ENCODE peak calls at places on chromosome 16, in ten cellular contexts. One of them, this sample, is unnamed.

GRCh38 chr16:57123216-57123968 is 31.0 kb downstream of the CPNE2 start:
- DNase-seq in CD8-positive, alpha-beta T cell: no peak
- DNase-seq in left lung: no peak
- DNase-seq in effector memory CD4-positive, alpha-beta T cell: no peak
- DNase-seq in thoracic aorta: no peak
- DNase-seq in right lobe of liver: no peak
- DNase-seq in adrenal gland: no peak
- DNase-seq in CD4-positive, alpha-beta memory T cell: no peak
- DNase-seq in CD8-positive, alpha-beta memory T cell: no peak
- DNase-seq in A549: no peak
- DNase-seq in this sample: no peak

GRCh38 chr16:58020628-58021521 is 4.7 kb upstream of the MMP15 start:
- DNase-seq in CD8-positive, alpha-beta T cell: peak; percentile 73
- DNase-seq in left lung: no peak
- DNase-seq in effector memory CD4-positive, alpha-beta T cell: peak; percentile 41
- DNase-seq in thoracic aorta: no peak
- DNase-seq in right lobe of liver: peak; percentile 58
- DNase-seq in adrenal gland: peak; percentile 67
- DNase-seq in CD4-positive, alpha-beta memory T cell: peak; percentile 56
- DNase-seq in CD8-positive, alpha-beta memory T cell: peak; percentile 56
- DNase-seq in A549: peak; percentile 48
- DNase-seq in this sample: peak; percentile 66

GRCh38 chr16:48101069-48101674 is 54.6 kb downstream of the ABCC12 start:
- DNase-seq in CD8-positive, alpha-beta T cell: no peak
- DNase-seq in left lung: no peak
- DNase-seq in effector memory CD4-positive, alpha-beta T cell: no peak
- DNase-seq in thoracic aorta: no peak
- DNase-seq in right lobe of liver: no peak
- DNase-seq in adrenal gland: no peak
- DNase-seq in CD4-positive, alpha-beta memory T cell: no peak
- DNase-seq in CD8-positive, alpha-beta memory T cell: no peak
- DNase-seq in A549: no peak
- DNase-seq in this sample: no peak

GRCh38 chr16:84040823-84041391 is 1.7 kb downstream of the SLC38A8 start:
- DNase-seq in CD8-positive, alpha-beta T cell: no peak
- DNase-seq in left lung: no peak
- DNase-seq in effector memory CD4-positive, alpha-beta T cell: no peak
- DNase-seq in thoracic aorta: no peak
- DNase-seq in right lobe of liver: no peak
- DNase-seq in adrenal gland: no peak
- DNase-seq in CD4-positive, alpha-beta memory T cell: no peak
- DNase-seq in CD8-positive, alpha-beta memory T cell: no peak
- DNase-seq in A549: no peak
- DNase-seq in this sample: no peak

GRCh38 chr16:72658888-72659717 is 388.8 kb downstream of the ZFHX3 start:
- DNase-seq in CD8-positive, alpha-beta T cell: no peak
- DNase-seq in left lung: no peak
- DNase-seq in effector memory CD4-positive, alpha-beta T cell: no peak
- DNase-seq in thoracic aorta: no peak
- DNase-seq in right lobe of liver: no peak
- DNase-seq in adrenal gland: no peak
- DNase-seq in CD4-positive, alpha-beta memory T cell: no peak
- DNase-seq in CD8-positive, alpha-beta memory T cell: no peak
- DNase-seq in A549: no peak
- DNase-seq in this sample: no peak

GRCh38 chr16:46974352-46974751 is 878 bp upstream of the DNAJA2 start:
- DNase-seq in CD8-positive, alpha-beta T cell: no peak
- DNase-seq in left lung: no peak
- DNase-seq in effector memory CD4-positive, alpha-beta T cell: no peak
- DNase-seq in thoracic aorta: no peak
- DNase-seq in right lobe of liver: no peak
- DNase-seq in adrenal gland: no peak
- DNase-seq in CD4-positive, alpha-beta memory T cell: peak; percentile 47
- DNase-seq in CD8-positive, alpha-beta memory T cell: peak; percentile 9
- DNase-seq in A549: peak; percentile 47
- DNase-seq in this sample: no peak

GRCh38 chr16:48054881-48055601 is 100.8 kb downstream of the ABCC12 start:
- DNase-seq in CD8-positive, alpha-beta T cell: no peak
- DNase-seq in left lung: peak; percentile 41
- DNase-seq in effector memory CD4-positive, alpha-beta T cell: no peak
- DNase-seq in thoracic aorta: no peak
- DNase-seq in right lobe of liver: peak; percentile 30
- DNase-seq in adrenal gland: peak; percentile 70
- DNase-seq in CD4-positive, alpha-beta memory T cell: peak; percentile 3
- DNase-seq in CD8-positive, alpha-beta memory T cell: no peak
- DNase-seq in A549: peak; percentile 66
- DNase-seq in this sample: no peak

GRCh38 chr16:17375388-17376304 is 95.1 kb downstream of the XYLT1 start:
- DNase-seq in CD8-positive, alpha-beta T cell: no peak
- DNase-seq in left lung: no peak
- DNase-seq in effector memory CD4-positive, alpha-beta T cell: no peak
- DNase-seq in thoracic aorta: no peak
- DNase-seq in right lobe of liver: no peak
- DNase-seq in adrenal gland: no peak
- DNase-seq in CD4-positive, alpha-beta memory T cell: no peak
- DNase-seq in CD8-positive, alpha-beta memory T cell: no peak
- DNase-seq in A549: no peak
- DNase-seq in this sample: no peak

GRCh38 chr16:15777533-15778203 is 79.2 kb downstream of the MYH11 start:
- DNase-seq in CD8-positive, alpha-beta T cell: no peak
- DNase-seq in left lung: no peak
- DNase-seq in effector memory CD4-positive, alpha-beta T cell: no peak
- DNase-seq in thoracic aorta: no peak
- DNase-seq in right lobe of liver: no peak
- DNase-seq in adrenal gland: no peak
- DNase-seq in CD4-positive, alpha-beta memory T cell: no peak
- DNase-seq in CD8-positive, alpha-beta memory T cell: no peak
- DNase-seq in A549: peak; percentile 79
- DNase-seq in this sample: no peak

GRCh38 chr16:1807626-1808025 is 14.1 kb upstream of the IGFALS start:
- DNase-seq in CD8-positive, alpha-beta T cell: no peak
- DNase-seq in left lung: no peak
- DNase-seq in effector memory CD4-positive, alpha-beta T cell: no peak
- DNase-seq in thoracic aorta: no peak
- DNase-seq in right lobe of liver: no peak
- DNase-seq in adrenal gland: no peak
- DNase-seq in CD4-positive, alpha-beta memory T cell: no peak
- DNase-seq in CD8-positive, alpha-beta memory T cell: no peak
- DNase-seq in A549: no peak
- DNase-seq in this sample: no peak

GRCh38 chr16:22206847-22207714 is 1.0 kb downstream of the EEF2K start:
- DNase-seq in CD8-positive, alpha-beta T cell: peak; percentile 47
- DNase-seq in left lung: peak; percentile 83
- DNase-seq in effector memory CD4-positive, alpha-beta T cell: peak; percentile 43
- DNase-seq in thoracic aorta: peak; percentile 83
- DNase-seq in right lobe of liver: peak; percentile 88
- DNase-seq in adrenal gland: peak; percentile 87
- DNase-seq in CD4-positive, alpha-beta memory T cell: peak; percentile 35
- DNase-seq in CD8-positive, alpha-beta memory T cell: peak; percentile 41
- DNase-seq in A549: peak; percentile 37
- DNase-seq in this sample: peak; percentile 74

GRCh38 chr16:17117906-17118577 is 352.7 kb downstream of the XYLT1 start:
- DNase-seq in CD8-positive, alpha-beta T cell: no peak
- DNase-seq in left lung: no peak
- DNase-seq in effector memory CD4-positive, alpha-beta T cell: no peak
- DNase-seq in thoracic aorta: no peak
- DNase-seq in right lobe of liver: no peak
- DNase-seq in adrenal gland: no peak
- DNase-seq in CD4-positive, alpha-beta memory T cell: no peak
- DNase-seq in CD8-positive, alpha-beta memory T cell: no peak
- DNase-seq in A549: no peak
- DNase-seq in this sample: no peak

GRCh38 chr16:5003211-5003610 is 30.5 kb downstream of the NAGPA start:
- DNase-seq in CD8-positive, alpha-beta T cell: no peak
- DNase-seq in left lung: no peak
- DNase-seq in effector memory CD4-positive, alpha-beta T cell: no peak
- DNase-seq in thoracic aorta: no peak
- DNase-seq in right lobe of liver: no peak
- DNase-seq in adrenal gland: no peak
- DNase-seq in CD4-positive, alpha-beta memory T cell: no peak
- DNase-seq in CD8-positive, alpha-beta memory T cell: no peak
- DNase-seq in A549: no peak
- DNase-seq in this sample: no peak

GRCh38 chr16:90046971-90047713 is 27.9 kb upstream of the DBNDD1 start:
- DNase-seq in CD8-positive, alpha-beta T cell: no peak
- DNase-seq in left lung: peak; percentile 80
- DNase-seq in effector memory CD4-positive, alpha-beta T cell: no peak
- DNase-seq in thoracic aorta: no peak
- DNase-seq in right lobe of liver: peak; percentile 91
- DNase-seq in adrenal gland: peak; percentile 84
- DNase-seq in CD4-positive, alpha-beta memory T cell: no peak
- DNase-seq in CD8-positive, alpha-beta memory T cell: no peak
- DNase-seq in A549: no peak
- DNase-seq in this sample: peak; percentile 82

GRCh38 chr16:89357055-89357454 is 133.3 kb downstream of the ANKRD11 start:
- DNase-seq in CD8-positive, alpha-beta T cell: peak; percentile 54
- DNase-seq in left lung: no peak
- DNase-seq in effector memory CD4-positive, alpha-beta T cell: no peak
- DNase-seq in thoracic aorta: no peak
- DNase-seq in right lobe of liver: no peak
- DNase-seq in adrenal gland: no peak
- DNase-seq in CD4-positive, alpha-beta memory T cell: no peak
- DNase-seq in CD8-positive, alpha-beta memory T cell: no peak
- DNase-seq in A549: no peak
- DNase-seq in this sample: no peak

GRCh38 chr16:72988568-72988967 is 59.4 kb downstream of the ZFHX3 start:
- DNase-seq in CD8-positive, alpha-beta T cell: no peak
- DNase-seq in left lung: no peak
- DNase-seq in effector memory CD4-positive, alpha-beta T cell: no peak
- DNase-seq in thoracic aorta: no peak
- DNase-seq in right lobe of liver: no peak
- DNase-seq in adrenal gland: no peak
- DNase-seq in CD4-positive, alpha-beta memory T cell: no peak
- DNase-seq in CD8-positive, alpha-beta memory T cell: no peak
- DNase-seq in A549: no peak
- DNase-seq in this sample: no peak

DNA sequence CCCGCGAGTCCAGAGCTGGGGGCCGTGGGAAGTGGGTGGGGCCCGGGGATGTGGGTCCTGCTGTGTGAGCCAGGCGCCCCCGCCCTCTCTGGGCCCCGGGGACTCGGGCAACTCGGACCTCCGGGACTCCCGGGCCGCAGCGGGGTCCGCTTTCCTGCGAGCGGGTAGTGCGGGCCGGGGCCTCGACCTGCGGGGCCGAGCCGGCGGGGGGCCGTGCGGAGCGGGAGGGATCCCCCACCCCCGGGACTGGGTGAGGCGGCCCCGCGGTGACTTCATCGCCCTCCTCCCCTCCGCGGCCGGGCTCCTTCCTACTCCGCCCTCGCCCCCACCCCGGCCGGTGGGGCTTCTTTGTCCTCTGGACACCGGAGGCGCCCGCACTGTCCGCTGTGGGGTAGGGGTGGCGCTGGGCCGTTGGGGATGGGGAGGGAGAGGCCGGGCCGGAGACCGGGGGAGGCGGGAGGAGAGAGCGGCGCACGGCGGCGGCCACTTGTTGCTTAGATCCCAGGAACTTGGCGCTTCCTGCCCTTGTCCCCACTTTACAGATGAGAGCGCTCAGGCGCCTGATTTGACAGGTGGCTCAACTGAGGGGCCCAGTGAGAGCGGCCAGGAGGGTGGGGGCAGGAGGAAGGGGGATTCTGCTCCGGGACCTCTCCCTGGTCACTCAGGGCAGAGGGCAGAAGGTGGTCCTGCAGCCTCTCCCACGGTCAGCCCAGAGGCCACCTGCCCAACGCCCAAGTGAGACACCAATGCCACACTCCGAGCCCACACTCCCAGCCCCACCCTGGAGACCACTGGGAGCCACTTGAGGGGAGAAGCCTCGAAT is 884 bp downstream of the CMTM3 start:
- DNase-seq in CD8-positive, alpha-beta T cell: peak; percentile 26
- DNase-seq in left lung: peak; percentile 61
- DNase-seq in effector memory CD4-positive, alpha-beta T cell: peak; percentile 29
- DNase-seq in thoracic aorta: no peak
- DNase-seq in right lobe of liver: peak; percentile 67
- DNase-seq in adrenal gland: peak; percentile 50
- DNase-seq in CD4-positive, alpha-beta memory T cell: peak; percentile 35
- DNase-seq in CD8-positive, alpha-beta memory T cell: peak; percentile 31
- DNase-seq in A549: peak; percentile 32
- DNase-seq in this sample: peak; percentile 69
- H3K4me1 ChIP-seq in CD8-positive, alpha-beta T cell: peaks cover 25% of the 10 kb centered on the region
- H3K4me1 ChIP-seq in left lung: peaks cover 9% of the 10 kb centered on the region
- H3K4me1 ChIP-seq in effector memory CD4-positive, alpha-beta T cell: peaks cover 20% of the 10 kb centered on the region
- H3K4me1 ChIP-seq in thoracic aorta: peaks cover 9% of the 10 kb centered on the region
- H3K4me1 ChIP-seq in right lobe of liver: no peaks in the 10 kb centered on the region
- H3K4me1 ChIP-seq in adrenal gland: no peaks in the 10 kb centered on the region
- H3K4me1 ChIP-seq in CD4-positive, alpha-beta memory T cell: peaks cover 45% of the 10 kb centered on the region
- H3K4me1 ChIP-seq in CD8-positive, alpha-beta memory T cell: peaks cover 37% of the 10 kb centered on the region
- H3K4me1 ChIP-seq in A549: peaks cover 32% of the 10 kb centered on the region
- H3K4me1 ChIP-seq in this sample: no peaks in the 10 kb centered on the region

GRCh38 chr16:81465375-81465943 is 20.9 kb downstream of the CMIP start:
- DNase-seq in CD8-positive, alpha-beta T cell: no peak
- DNase-seq in left lung: no peak
- DNase-seq in effector memory CD4-positive, alpha-beta T cell: no peak
- DNase-seq in thoracic aorta: no peak
- DNase-seq in right lobe of liver: peak; percentile 79
- DNase-seq in adrenal gland: peak; percentile 73
- DNase-seq in CD4-positive, alpha-beta memory T cell: no peak
- DNase-seq in CD8-positive, alpha-beta memory T cell: no peak
- DNase-seq in A549: no peak
- DNase-seq in this sample: no peak
- H3K4me1 ChIP-seq in CD8-positive, alpha-beta T cell: peaks cover 50% of the 10 kb centered on the region
- H3K4me1 ChIP-seq in left lung: peaks cover 21% of the 10 kb centered on the region
- H3K4me1 ChIP-seq in effector memory CD4-positive, alpha-beta T cell: peaks cover 20% of the 10 kb centered on the region
- H3K4me1 ChIP-seq in thoracic aorta: no peaks in the 10 kb centered on the region
- H3K4me1 ChIP-seq in right lobe of liver: no peaks in the 10 kb centered on the region
- H3K4me1 ChIP-seq in adrenal gland: peaks cover 32% of the 10 kb centered on the region
- H3K4me1 ChIP-seq in CD4-positive, alpha-beta memory T cell: peaks cover 73% of the 10 kb centered on the region
- H3K4me1 ChIP-seq in CD8-positive, alpha-beta memory T cell: peaks cover 61% of the 10 kb centered on the region
- H3K4me1 ChIP-seq in A549: peaks cover 86% of the 10 kb centered on the region
- H3K4me1 ChIP-seq in this sample: peaks cover 7% of the 10 kb centered on the region

DNA sequence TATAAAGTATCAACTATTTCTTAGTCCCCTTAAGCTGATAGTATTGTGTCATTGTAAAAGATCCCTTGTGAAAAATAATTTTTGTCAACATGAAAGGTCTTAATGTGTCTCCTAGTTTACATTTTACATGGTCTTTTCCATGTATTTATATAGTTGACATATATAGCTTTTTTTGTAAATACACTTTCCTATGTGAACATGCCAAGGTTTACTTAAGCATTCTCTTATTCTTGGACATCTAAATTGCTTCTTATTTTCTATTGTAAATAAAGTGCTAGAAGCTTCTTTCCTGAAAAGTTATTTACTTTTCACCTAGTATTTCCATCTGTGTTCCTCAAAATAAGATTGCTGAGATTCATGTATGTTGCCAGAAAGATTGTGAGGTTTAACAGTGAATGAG is 29.3 kb downstream of the TENT4B start:
- DNase-seq in CD8-positive, alpha-beta T cell: no peak
- DNase-seq in left lung: no peak
- DNase-seq in effector memory CD4-positive, alpha-beta T cell: no peak
- DNase-seq in thoracic aorta: no peak
- DNase-seq in right lobe of liver: no peak
- DNase-seq in adrenal gland: no peak
- DNase-seq in CD4-positive, alpha-beta memory T cell: no peak
- DNase-seq in CD8-positive, alpha-beta memory T cell: no peak
- DNase-seq in A549: no peak
- DNase-seq in this sample: no peak
- H3K4me1 ChIP-seq in CD8-positive, alpha-beta T cell: peaks cover 3% of the 10 kb centered on the region
- H3K4me1 ChIP-seq in left lung: peaks cover 4% of the 10 kb centered on the region
- H3K4me1 ChIP-seq in effector memory CD4-positive, alpha-beta T cell: no peaks in the 10 kb centered on the region
- H3K4me1 ChIP-seq in thoracic aorta: peaks cover 30% of the 10 kb centered on the region
- H3K4me1 ChIP-seq in right lobe of liver: peaks cover 2% of the 10 kb centered on the region
- H3K4me1 ChIP-seq in adrenal gland: peaks cover 8% of the 10 kb centered on the region
- H3K4me1 ChIP-seq in CD4-positive, alpha-beta memory T cell: peaks cover 18% of the 10 kb centered on the region
- H3K4me1 ChIP-seq in CD8-positive, alpha-beta memory T cell: peaks cover 20% of the 10 kb centered on the region
- H3K4me1 ChIP-seq in A549: peaks cover 55% of the 10 kb centered on the region
- H3K4me1 ChIP-seq in this sample: no peaks in the 10 kb centered on the region

GRCh38 chr16:23781176-23781575 is 26.4 kb downstream of the CHP2 start:
- DNase-seq in CD8-positive, alpha-beta T cell: no peak
- DNase-seq in left lung: no peak
- DNase-seq in effector memory CD4-positive, alpha-beta T cell: no peak
- DNase-seq in thoracic aorta: no peak
- DNase-seq in right lobe of liver: no peak
- DNase-seq in adrenal gland: no peak
- DNase-seq in CD4-positive, alpha-beta memory T cell: no peak
- DNase-seq in CD8-positive, alpha-beta memory T cell: no peak
- DNase-seq in A549: no peak
- DNase-seq in this sample: no peak
- H3K4me1 ChIP-seq in CD8-positive, alpha-beta T cell: no peaks in the 10 kb centered on the region
- H3K4me1 ChIP-seq in left lung: no peaks in the 10 kb centered on the region
- H3K4me1 ChIP-seq in effector memory CD4-positive, alpha-beta T cell: no peaks in the 10 kb centered on the region
- H3K4me1 ChIP-seq in thoracic aorta: no peaks in the 10 kb centered on the region
- H3K4me1 ChIP-seq in right lobe of liver: no peaks in the 10 kb centered on the region
- H3K4me1 ChIP-seq in adrenal gland: no peaks in the 10 kb centered on the region
- H3K4me1 ChIP-seq in CD4-positive, alpha-beta memory T cell: no peaks in the 10 kb centered on the region
- H3K4me1 ChIP-seq in CD8-positive, alpha-beta memory T cell: no peaks in the 10 kb centered on the region
- H3K4me1 ChIP-seq in A549: no peaks in the 10 kb centered on the region
- H3K4me1 ChIP-seq in this sample: no peaks in the 10 kb centered on the region

This sample was measured in uterus.